ENCODE peak calls at places on chromosomes 12 and 14, in four cellular contexts. One of them, this sample, is unnamed.

GRCh38 chr14:33879684-33880286 is 71.1 kb downstream of the EGLN3 start:
- DNase-seq in effector memory CD8-positive, alpha-beta T cell: no peak
- DNase-seq in aorta: no peak
- DNase-seq in NCI-H1092 treated with DMSO at 0.1 percent for 48 hours: no peak
- DNase-seq in this sample: no peak

GRCh38 chr12:41893491-41893890 is 251.2 kb downstream of the GXYLT1 start:
- DNase-seq in aorta: no peak
- DNase-seq in effector memory CD8-positive, alpha-beta T cell: no peak
- DNase-seq in NCI-H1092 treated with DMSO at 0.1 percent for 48 hours: no peak
- DNase-seq in this sample: no peak

GRCh38 chr12:3310271-3311026 is 180.6 kb upstream of the PRMT8 start:
- DNase-seq in effector memory CD8-positive, alpha-beta T cell: no peak
- DNase-seq in aorta: no peak
- DNase-seq in NCI-H1092 treated with DMSO at 0.1 percent for 48 hours: no peak
- DNase-seq in this sample: no peak

GRCh38 chr14:69263364-69263763 is 3.4 kb downstream of the GALNT16 start:
- DNase-seq in aorta: peak
- DNase-seq in effector memory CD8-positive, alpha-beta T cell: no peak
- DNase-seq in NCI-H1092 treated with DMSO at 0.1 percent for 48 hours: no peak
- DNase-seq in this sample: no peak

GRCh38 chr14:42510071-42510470 is 903.4 kb downstream of the LRFN5 start:
- DNase-seq in effector memory CD8-positive, alpha-beta T cell: no peak
- DNase-seq in aorta: no peak
- DNase-seq in NCI-H1092 treated with DMSO at 0.1 percent for 48 hours: no peak
- DNase-seq in this sample: no peak

GRCh38 chr12:109764123-109764522 is 50.5 kb downstream of the FAM222A start:
- DNase-seq in aorta: peak
- DNase-seq in effector memory CD8-positive, alpha-beta T cell: no peak
- DNase-seq in NCI-H1092 treated with DMSO at 0.1 percent for 48 hours: no peak
- DNase-seq in this sample: no peak

GRCh38 chr12:131197490-131197889 is 243.8 kb downstream of the ADGRD1 start:
- DNase-seq in aorta: no peak
- DNase-seq in NCI-H1092 treated with DMSO at 0.1 percent for 48 hours: no peak
- DNase-seq in effector memory CD8-positive, alpha-beta T cell: no peak
- DNase-seq in this sample: no peak

GRCh38 chr14:104724981-104725771 is 1.1 kb downstream of the ADSS1 start:
- DNase-seq in effector memory CD8-positive, alpha-beta T cell: no peak
- DNase-seq in NCI-H1092 treated with DMSO at 0.1 percent for 48 hours: no peak
- DNase-seq in aorta: peak
- DNase-seq in this sample: no peak

GRCh38 chr14:34347683-34348082 is 114.4 kb downstream of the SPTSSA start:
- DNase-seq in effector memory CD8-positive, alpha-beta T cell: no peak
- DNase-seq in aorta: no peak
- DNase-seq in NCI-H1092 treated with DMSO at 0.1 percent for 48 hours: no peak
- DNase-seq in this sample: no peak

GRCh38 chr12:56257491-56258067 is 605 bp downstream of the ANKRD52 start:
- DNase-seq in NCI-H1092 treated with DMSO at 0.1 percent for 48 hours: no peak
- DNase-seq in effector memory CD8-positive, alpha-beta T cell: no peak
- DNase-seq in aorta: no peak
- DNase-seq in this sample: no peak

GRCh38 chr12:57611810-57612710 is 825 bp downstream of the ARHGEF25 start:
- DNase-seq in NCI-H1092 treated with DMSO at 0.1 percent for 48 hours: no peak
- DNase-seq in effector memory CD8-positive, alpha-beta T cell: no peak
- DNase-seq in aorta: no peak
- DNase-seq in this sample: no peak

GRCh38 chr12:57552692-57553321 is 3.0 kb downstream of the KIF5A start:
- DNase-seq in effector memory CD8-positive, alpha-beta T cell: no peak
- DNase-seq in aorta: no peak
- DNase-seq in NCI-H1092 treated with DMSO at 0.1 percent for 48 hours: no peak
- DNase-seq in this sample: no peak

GRCh38 chr14:50021261-50021660 is 95.1 kb downstream of the VCPKMT start:
- DNase-seq in effector memory CD8-positive, alpha-beta T cell: no peak
- DNase-seq in aorta: no peak
- DNase-seq in NCI-H1092 treated with DMSO at 0.1 percent for 48 hours: no peak
- DNase-seq in this sample: no peak

GRCh38 chr14:23021969-23022368 is 12.0 kb upstream of the C14orf93 start:
- DNase-seq in NCI-H1092 treated with DMSO at 0.1 percent for 48 hours: no peak
- DNase-seq in aorta: no peak
- DNase-seq in effector memory CD8-positive, alpha-beta T cell: no peak
- DNase-seq in this sample: no peak

GRCh38 chr14:95361373-95362179 is 41.9 kb upstream of the CLMN start:
- DNase-seq in effector memory CD8-positive, alpha-beta T cell: no peak
- DNase-seq in NCI-H1092 treated with DMSO at 0.1 percent for 48 hours: peak
- DNase-seq in aorta: no peak
- DNase-seq in this sample: no peak

GRCh38 chr14:60161176-60162107 is 3.8 kb downstream of the DHRS7 start:
- DNase-seq in NCI-H1092 treated with DMSO at 0.1 percent for 48 hours: peak
- DNase-seq in aorta: no peak
- DNase-seq in effector memory CD8-positive, alpha-beta T cell: no peak
- DNase-seq in this sample: no peak

GRCh38 chr14:65412881-65413738 is 580 bp downstream of the FUT8 start:
- DNase-seq in effector memory CD8-positive, alpha-beta T cell: peak
- DNase-seq in aorta: peak
- DNase-seq in NCI-H1092 treated with DMSO at 0.1 percent for 48 hours: peak
- DNase-seq in this sample: peak

GRCh38 chr14:79417961-79418360 is 793.3 kb downstream of the DIO2 start:
- DNase-seq in aorta: no peak
- DNase-seq in effector memory CD8-positive, alpha-beta T cell: no peak
- DNase-seq in NCI-H1092 treated with DMSO at 0.1 percent for 48 hours: no peak
- DNase-seq in this sample: no peak

GRCh38 chr12:81255947-81256346 is 178.1 kb downstream of the ACSS3 start:
- DNase-seq in NCI-H1092 treated with DMSO at 0.1 percent for 48 hours: no peak
- DNase-seq in effector memory CD8-positive, alpha-beta T cell: no peak
- DNase-seq in aorta: no peak
- DNase-seq in this sample: no peak